ENCODE peak calls at places on chromosomes 7 and 10, in ten cellular contexts. One of them, this sample, is unnamed.

GRCh38 chr10:89553064-89553734 is 17.8 kb upstream of the SLC16A12 start:
- DNase-seq in bronchial epithelial cell: peak; percentile 98
- DNase-seq in foreskin fibroblast: peak; percentile 92
- DNase-seq in dorsolateral prefrontal cortex: no peak
- DNase-seq in neural progenitor cell: no peak
- DNase-seq in endothelial cell: no peak
- DNase-seq in AG09319: peak; percentile 61
- DNase-seq in AG09309: peak; percentile 93
- DNase-seq in fibroblast of pulmonary artery: peak; percentile 95
- DNase-seq in lower leg skin: no peak
- DNase-seq in this sample: no peak

GRCh38 chr10:122267849-122268737 is 3.0 kb upstream of the BTBD16 start:
- DNase-seq in bronchial epithelial cell: peak; percentile 20
- DNase-seq in foreskin fibroblast: peak; percentile 64
- DNase-seq in AG09309: no peak
- DNase-seq in AG09319: no peak
- DNase-seq in lower leg skin: peak; percentile 85
- DNase-seq in endothelial cell: peak; percentile 73
- DNase-seq in fibroblast of pulmonary artery: peak; percentile 46
- DNase-seq in neural progenitor cell: peak; percentile 62
- DNase-seq in dorsolateral prefrontal cortex: peak; percentile 44
- DNase-seq in this sample: peak; percentile 77

GRCh38 chr10:60230892-60231291 is 158.8 kb downstream of the ANK3 start:
- DNase-seq in dorsolateral prefrontal cortex: no peak
- DNase-seq in fibroblast of pulmonary artery: peak; percentile 30
- DNase-seq in AG09319: no peak
- DNase-seq in AG09309: no peak
- DNase-seq in bronchial epithelial cell: peak; percentile 50
- DNase-seq in neural progenitor cell: no peak
- DNase-seq in foreskin fibroblast: peak; percentile 62
- DNase-seq in endothelial cell: no peak
- DNase-seq in lower leg skin: no peak
- DNase-seq in this sample: no peak

GRCh38 chr10:91220954-91221696 is 662 bp downstream of the PCGF5 start:
- DNase-seq in bronchial epithelial cell: peak; percentile 29
- DNase-seq in neural progenitor cell: peak; percentile 62
- DNase-seq in fibroblast of pulmonary artery: no peak
- DNase-seq in AG09319: no peak
- DNase-seq in lower leg skin: peak; percentile 86
- DNase-seq in dorsolateral prefrontal cortex: no peak
- DNase-seq in endothelial cell: peak; percentile 26
- DNase-seq in AG09309: no peak
- DNase-seq in foreskin fibroblast: peak; percentile 49
- DNase-seq in this sample: no peak

GRCh38 chr10:47396311-47396717 is 12.2 kb upstream of the ZNF488 start:
- DNase-seq in AG09319: no peak
- DNase-seq in foreskin fibroblast: peak; percentile 22
- DNase-seq in dorsolateral prefrontal cortex: no peak
- DNase-seq in lower leg skin: no peak
- DNase-seq in endothelial cell: no peak
- DNase-seq in neural progenitor cell: no peak
- DNase-seq in AG09309: no peak
- DNase-seq in bronchial epithelial cell: peak; percentile 97
- DNase-seq in fibroblast of pulmonary artery: no peak
- DNase-seq in this sample: no peak

GRCh38 chr10:26911811-26912461 is 51.2 kb upstream of the ABI1 start:
- DNase-seq in endothelial cell: no peak
- DNase-seq in AG09319: no peak
- DNase-seq in lower leg skin: no peak
- DNase-seq in bronchial epithelial cell: no peak
- DNase-seq in dorsolateral prefrontal cortex: no peak
- DNase-seq in neural progenitor cell: no peak
- DNase-seq in fibroblast of pulmonary artery: no peak
- DNase-seq in AG09309: no peak
- DNase-seq in foreskin fibroblast: no peak
- DNase-seq in this sample: peak; percentile 42

GRCh38 chr7:139446051-139446890 is 37.2 kb downstream of the KLRG2 start:
- DNase-seq in dorsolateral prefrontal cortex: no peak
- DNase-seq in endothelial cell: no peak
- DNase-seq in fibroblast of pulmonary artery: no peak
- DNase-seq in neural progenitor cell: no peak
- DNase-seq in lower leg skin: no peak
- DNase-seq in bronchial epithelial cell: no peak
- DNase-seq in AG09319: no peak
- DNase-seq in AG09309: no peak
- DNase-seq in foreskin fibroblast: no peak
- DNase-seq in this sample: no peak

GRCh38 chr7:37284805-37285211 is 163.9 kb downstream of the ELMO1 start:
- DNase-seq in lower leg skin: peak; percentile 88
- DNase-seq in dorsolateral prefrontal cortex: peak; percentile 56
- DNase-seq in bronchial epithelial cell: peak; percentile 23
- DNase-seq in AG09309: no peak
- DNase-seq in foreskin fibroblast: no peak
- DNase-seq in AG09319: no peak
- DNase-seq in fibroblast of pulmonary artery: no peak
- DNase-seq in endothelial cell: peak; percentile 73
- DNase-seq in neural progenitor cell: peak; percentile 66
- DNase-seq in this sample: peak; percentile 67

GRCh38 chr7:151046603-151047573 is 1.4 kb upstream of the ASIC3 start:
- DNase-seq in neural progenitor cell: no peak
- DNase-seq in AG09309: no peak
- DNase-seq in endothelial cell: no peak
- DNase-seq in fibroblast of pulmonary artery: peak; percentile 65
- DNase-seq in lower leg skin: no peak
- DNase-seq in foreskin fibroblast: peak; percentile 84
- DNase-seq in dorsolateral prefrontal cortex: no peak
- DNase-seq in AG09319: no peak
- DNase-seq in bronchial epithelial cell: no peak
- DNase-seq in this sample: no peak

GRCh38 chr10:44468965-44469364 is 84.1 kb upstream of the CXCL12 start:
- DNase-seq in AG09319: no peak
- DNase-seq in endothelial cell: no peak
- DNase-seq in bronchial epithelial cell: no peak
- DNase-seq in lower leg skin: no peak
- DNase-seq in dorsolateral prefrontal cortex: no peak
- DNase-seq in neural progenitor cell: no peak
- DNase-seq in foreskin fibroblast: no peak
- DNase-seq in AG09309: no peak
- DNase-seq in fibroblast of pulmonary artery: no peak
- DNase-seq in this sample: no peak

GRCh38 chr10:47451275-47451997 is 32.5 kb downstream of the ANXA8 start:
- DNase-seq in AG09319: no peak
- DNase-seq in endothelial cell: no peak
- DNase-seq in lower leg skin: no peak
- DNase-seq in AG09309: no peak
- DNase-seq in dorsolateral prefrontal cortex: no peak
- DNase-seq in neural progenitor cell: no peak
- DNase-seq in fibroblast of pulmonary artery: no peak
- DNase-seq in bronchial epithelial cell: no peak
- DNase-seq in foreskin fibroblast: no peak
- DNase-seq in this sample: no peak

GRCh38 chr7:105776986-105777910 is 99.2 kb downstream of the ATXN7L1 start:
- DNase-seq in bronchial epithelial cell: no peak
- DNase-seq in dorsolateral prefrontal cortex: no peak
- DNase-seq in foreskin fibroblast: peak; percentile 50
- DNase-seq in endothelial cell: no peak
- DNase-seq in neural progenitor cell: no peak
- DNase-seq in AG09309: no peak
- DNase-seq in fibroblast of pulmonary artery: peak; percentile 37
- DNase-seq in AG09319: no peak
- DNase-seq in lower leg skin: no peak
- DNase-seq in this sample: no peak

GRCh38 chr10:97116534-97117162 is 69.1 kb downstream of the SLIT1 start:
- DNase-seq in AG09309: no peak
- DNase-seq in foreskin fibroblast: no peak
- DNase-seq in endothelial cell: no peak
- DNase-seq in neural progenitor cell: no peak
- DNase-seq in dorsolateral prefrontal cortex: no peak
- DNase-seq in lower leg skin: no peak
- DNase-seq in bronchial epithelial cell: no peak
- DNase-seq in AG09319: no peak
- DNase-seq in fibroblast of pulmonary artery: no peak
- DNase-seq in this sample: no peak

DNA sequence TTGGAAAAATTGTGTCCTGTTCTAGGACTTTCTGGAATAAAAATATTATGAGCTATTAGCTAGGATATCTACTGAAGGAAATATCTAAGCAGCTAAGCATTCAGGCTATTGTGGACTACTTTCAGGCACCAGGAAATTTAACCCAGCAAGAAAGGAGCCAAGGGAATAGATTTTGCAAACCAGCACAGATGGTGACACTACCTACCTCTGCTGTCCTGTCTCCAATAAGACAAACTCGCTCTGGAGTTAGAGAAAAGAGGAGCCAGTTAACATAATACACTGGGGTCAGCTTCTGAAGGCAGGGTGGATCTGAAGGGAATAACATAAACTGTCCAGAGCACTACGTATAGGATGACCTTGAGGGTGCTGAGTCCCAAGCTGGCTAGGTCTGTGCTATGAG is 223.7 kb upstream of the PRSS58 start:
- DNase-seq in foreskin fibroblast: peak; percentile 69
- DNase-seq in AG09309: no peak
- DNase-seq in dorsolateral prefrontal cortex: no peak
- DNase-seq in neural progenitor cell: peak; percentile 7
- DNase-seq in bronchial epithelial cell: no peak
- DNase-seq in fibroblast of pulmonary artery: no peak
- DNase-seq in AG09319: no peak
- DNase-seq in endothelial cell: no peak
- DNase-seq in lower leg skin: no peak
- DNase-seq in this sample: no peak
- TF ChIP-seq CTCF in foreskin fibroblast: peak; percentile 55
- TF ChIP-seq CTCF in AG09309: peak; percentile 38
- TF ChIP-seq CTCF in dorsolateral prefrontal cortex: no peak
- TF ChIP-seq CTCF in neural progenitor cell: peak; percentile 23
- TF ChIP-seq CTCF in bronchial epithelial cell: no peak
- TF ChIP-seq CTCF in fibroblast of pulmonary artery: no peak
- TF ChIP-seq CTCF in AG09319: peak; percentile 44
- TF ChIP-seq CTCF in endothelial cell: no peak
- TF ChIP-seq CTCF in lower leg skin: no peak
- TF ChIP-seq CTCF in this sample: no peak

DNA sequence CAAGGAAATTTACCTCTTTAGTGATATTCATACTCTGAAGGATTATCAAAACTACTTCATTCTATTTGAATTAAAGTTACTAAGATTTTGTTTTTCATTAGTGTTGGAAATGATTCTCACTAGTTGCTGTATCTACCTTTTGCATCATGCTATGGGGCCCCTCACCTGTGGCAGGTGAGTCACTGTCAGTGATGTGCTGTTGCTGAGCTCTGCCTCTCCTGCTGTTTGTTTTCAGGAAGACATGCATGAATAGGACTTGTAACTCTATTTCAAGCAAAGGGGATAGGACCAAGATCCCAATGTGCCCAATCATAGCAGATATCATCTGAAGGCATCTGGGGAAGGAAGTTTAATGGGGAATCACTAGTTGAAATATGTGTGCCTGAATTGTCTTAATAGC is 57.4 kb upstream of the AGR3 start:
- DNase-seq in AG09309: no peak
- DNase-seq in neural progenitor cell: no peak
- DNase-seq in endothelial cell: no peak
- DNase-seq in AG09319: no peak
- DNase-seq in bronchial epithelial cell: peak; percentile 65
- DNase-seq in fibroblast of pulmonary artery: no peak
- DNase-seq in foreskin fibroblast: no peak
- DNase-seq in lower leg skin: no peak
- DNase-seq in dorsolateral prefrontal cortex: no peak
- DNase-seq in this sample: no peak
- TF ChIP-seq CTCF in AG09309: no peak
- TF ChIP-seq CTCF in neural progenitor cell: no peak
- TF ChIP-seq CTCF in endothelial cell: no peak
- TF ChIP-seq CTCF in AG09319: no peak
- TF ChIP-seq CTCF in bronchial epithelial cell: no peak
- TF ChIP-seq CTCF in fibroblast of pulmonary artery: no peak
- TF ChIP-seq CTCF in foreskin fibroblast: no peak
- TF ChIP-seq CTCF in lower leg skin: no peak
- TF ChIP-seq CTCF in dorsolateral prefrontal cortex: no peak
- TF ChIP-seq CTCF in this sample: no peak

DNA sequence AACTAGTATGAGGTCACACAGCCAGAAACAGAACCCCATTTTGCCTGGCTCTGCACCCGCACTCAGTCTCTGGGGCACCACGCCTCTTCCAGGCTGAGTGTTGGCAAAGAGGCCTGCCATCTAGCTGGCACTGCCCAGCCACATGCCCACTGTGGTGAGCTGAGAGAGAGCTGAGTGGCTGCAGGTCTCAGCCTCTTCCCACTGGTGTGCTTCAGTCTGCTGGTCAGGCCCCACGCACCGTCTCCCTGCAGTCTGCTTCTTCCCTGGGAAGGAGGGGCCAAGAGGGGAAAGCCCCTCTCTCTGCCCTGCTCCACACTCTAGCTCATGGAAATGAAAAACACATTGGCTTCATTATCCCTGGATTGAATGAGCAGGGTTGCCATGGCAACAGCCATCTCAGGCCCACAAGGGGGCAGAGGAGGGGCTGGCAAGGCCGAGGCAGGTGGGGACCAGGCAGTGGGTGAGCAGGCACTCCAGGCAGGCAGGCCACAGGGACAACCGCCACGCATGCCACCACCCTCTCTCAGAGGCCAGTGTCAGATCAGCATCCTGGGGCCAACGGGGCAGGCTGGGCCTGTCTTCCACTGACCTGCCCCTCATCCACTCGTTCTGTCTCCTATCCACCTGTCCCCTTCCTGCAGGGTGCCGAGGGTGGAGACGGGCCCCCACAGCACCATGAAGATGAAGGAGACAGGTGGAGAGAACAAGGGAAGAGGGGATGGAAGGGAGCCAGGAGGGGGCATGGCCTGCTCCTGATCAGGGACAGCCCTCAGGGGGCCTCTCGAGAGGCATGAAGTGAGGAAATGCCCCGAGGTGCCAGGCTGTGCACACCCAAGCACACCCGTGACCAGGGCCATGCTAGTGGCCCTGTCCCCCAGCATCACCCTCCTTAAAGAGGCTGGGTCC is 110.9 kb downstream of the ZMIZ1 start:
- DNase-seq in AG09309: no peak
- DNase-seq in foreskin fibroblast: peak; percentile 59
- DNase-seq in fibroblast of pulmonary artery: no peak
- DNase-seq in bronchial epithelial cell: no peak
- DNase-seq in lower leg skin: no peak
- DNase-seq in dorsolateral prefrontal cortex: peak; percentile 54
- DNase-seq in endothelial cell: peak; percentile 52
- DNase-seq in neural progenitor cell: peak; percentile 92
- DNase-seq in AG09319: no peak
- DNase-seq in this sample: no peak
- TF ChIP-seq CTCF in AG09309: peak; percentile 20
- TF ChIP-seq CTCF in foreskin fibroblast: peak; percentile 7
- TF ChIP-seq CTCF in fibroblast of pulmonary artery: peak; percentile 1
- TF ChIP-seq CTCF in bronchial epithelial cell: no peak
- TF ChIP-seq CTCF in lower leg skin: no peak
- TF ChIP-seq CTCF in dorsolateral prefrontal cortex: no peak
- TF ChIP-seq CTCF in endothelial cell: no peak
- TF ChIP-seq CTCF in neural progenitor cell: no peak
- TF ChIP-seq CTCF in AG09319: peak; percentile 21
- TF ChIP-seq CTCF in this sample: no peak

DNA sequence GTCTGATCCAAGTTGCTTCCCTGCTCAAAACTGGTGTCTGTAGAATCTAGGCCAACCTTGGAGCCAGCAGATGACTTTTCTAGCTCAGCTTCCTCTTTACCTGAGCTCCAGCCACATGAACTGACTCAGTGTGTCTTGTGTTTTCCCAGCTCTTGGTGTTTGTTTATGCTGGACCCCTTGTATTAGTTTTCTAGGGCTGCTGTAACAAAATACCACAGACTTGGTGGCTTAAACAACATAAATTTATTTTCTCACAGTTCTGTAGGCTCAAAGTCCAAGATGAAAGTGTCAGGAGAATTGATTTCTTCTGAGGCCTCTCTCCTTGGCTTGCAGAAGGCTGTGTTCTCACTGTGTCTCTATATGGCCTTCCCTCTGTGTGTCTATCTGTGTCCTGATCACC is 45.1 kb downstream of the LRMDA start:
- DNase-seq in AG09319: no peak
- DNase-seq in neural progenitor cell: no peak
- DNase-seq in dorsolateral prefrontal cortex: no peak
- DNase-seq in fibroblast of pulmonary artery: no peak
- DNase-seq in foreskin fibroblast: no peak
- DNase-seq in AG09309: no peak
- DNase-seq in lower leg skin: no peak
- DNase-seq in endothelial cell: no peak
- DNase-seq in bronchial epithelial cell: no peak
- DNase-seq in this sample: no peak
- TF ChIP-seq CTCF in AG09319: no peak
- TF ChIP-seq CTCF in neural progenitor cell: no peak
- TF ChIP-seq CTCF in dorsolateral prefrontal cortex: no peak
- TF ChIP-seq CTCF in fibroblast of pulmonary artery: no peak
- TF ChIP-seq CTCF in foreskin fibroblast: no peak
- TF ChIP-seq CTCF in AG09309: no peak
- TF ChIP-seq CTCF in lower leg skin: no peak
- TF ChIP-seq CTCF in endothelial cell: no peak
- TF ChIP-seq CTCF in bronchial epithelial cell: no peak
- TF ChIP-seq CTCF in this sample: no peak